ENCODE peak calls at places on chromosomes 3 and 15, in five cellular contexts. G, L, R, D and N are unnamed samples. For H3K4me1, the result is how much of the 10 kb centered on the place peaks cover.

GRCh38 chr15:23484870-23485269 is 37.8 kb upstream of the GOLGA6L2 start:
- DNase-seq in G (no peak), L (no peak), R (no peak), D (no peak), N (no peak)

GRCh38 chr3:60333710-60334109 is 917.5 kb downstream of the FHIT start:
- DNase-seq in G (no peak), L (no peak), R (no peak), D (no peak), N (no peak)

GRCh38 chr3:40995271-40995670 is 204.0 kb upstream of the CTNNB1 start:
- DNase-seq in G (no peak), L (no peak), R (no peak), D (no peak), N (no peak)

GRCh38 chr15:62742409-62743171 is 300.0 kb upstream of the TPM1 start:
- DNase-seq in G (no peak), L (no peak), R (peak), D (peak), N (peak)

GRCh38 chr3:43539321-43539720 is 82.5 kb downstream of the ANO10 start:
- DNase-seq in G (no peak), L (no peak), R (no peak), D (no peak), N (no peak)

GRCh38 chr3:43512749-43513404 is 108.9 kb downstream of the ANO10 start:
- DNase-seq in G (no peak), L (no peak), R (peak), D (no peak), N (no peak)

GRCh38 chr15:57340673-57341259 is 35.5 kb upstream of the CGNL1 start:
- DNase-seq in G (peak), L (no peak), R (peak), D (peak), N (no peak)

GRCh38 chr3:187101184-187102072 is 37.9 kb downstream of the RPL39L start:
- DNase-seq in G (peak), L (peak), R (no peak), D (peak), N (peak)

GRCh38 chr3:100238599-100238998 is 22.2 kb upstream of the TBC1D23 start:
- DNase-seq in G (no peak), L (no peak), R (no peak), D (no peak), N (no peak)

GRCh38 chr3:137572931-137573330 is 191.2 kb upstream of the SOX14 start:
- DNase-seq in G (no peak), L (no peak), R (no peak), D (no peak), N (no peak)

GRCh38 chr3:12395349-12396012 is 88.8 kb upstream of the TSEN2 start:
- DNase-seq in G (no peak), L (no peak), R (no peak), D (no peak), N (no peak)

GRCh38 chr3:72345237-72345878 is 502.9 kb downstream of the SHQ1 start:
- DNase-seq in G (no peak), L (peak), R (peak), D (no peak), N (no peak)

GRCh38 chr3:101849714-101850326 is 506 bp downstream of the NFKBIZ start:
- DNase-seq in G (peak), L (peak), R (peak), D (peak), N (peak)

GRCh38 chr15:65085990-65086679 is 9.6 kb downstream of the KBTBD13 start:
- DNase-seq in G (no peak), L (no peak), R (peak), D (peak), N (no peak)

GRCh38 chr15:40106203-40107161 is 2.2 kb downstream of the BMF start:
- DNase-seq in G (peak), L (peak), R (peak), D (peak), N (peak)

GRCh38 chr15:39777497-39777896 is 5.1 kb downstream of the FSIP1 start:
- DNase-seq in G (no peak), L (no peak), R (no peak), D (no peak), N (no peak)

GRCh38 chr3:178202199-178202598 is 334.0 kb upstream of the KCNMB2 start:
- DNase-seq in G (no peak), L (no peak), R (no peak), D (no peak), N (no peak)

GRCh38 chr15:88845616-88846015 is 42.4 kb downstream of the ACAN start:
- DNase-seq in G (no peak), L (no peak), R (no peak), D (no peak), N (no peak)

GRCh38 chr3:67863869-67864268 is 209.5 kb upstream of the SUCLG2 start:
- DNase-seq in G (no peak), L (no peak), R (peak), D (no peak), N (no peak)

GRCh38 chr15:98794211-98794610 is 145.9 kb downstream of the IGF1R start:
- DNase-seq in G (no peak), L (no peak), R (no peak), D (no peak), N (no peak)

GRCh38 chr3:51276046-51276445 is 109.0 kb upstream of the MANF start:
- DNase-seq in G (no peak), L (no peak), R (no peak), D (no peak), N (no peak)

GRCh38 chr15:68719676-68720075 is 101.0 kb downstream of the ANP32A start:
- DNase-seq in G (no peak), L (no peak), R (no peak), D (no peak), N (no peak)

GRCh38 chr3:151265166-151265565 is 13.2 kb downstream of the P2RY14 start:
- DNase-seq in G (no peak), L (no peak), R (no peak), D (no peak), N (no peak)

GRCh38 chr3:55161256-55161655 is 233.4 kb upstream of the LRTM1 start:
- DNase-seq in G (no peak), L (no peak), R (no peak), D (no peak), N (no peak)

GRCh38 chr3:109685084-109686079 is 348.0 kb upstream of the DPPA4 start:
- DNase-seq in G (no peak), L (no peak), R (peak), D (peak), N (peak)

GRCh38 chr15:56099311-56099710 is 105.9 kb upstream of the NEDD4 start:
- DNase-seq in G (no peak), L (no peak), R (no peak), D (no peak), N (peak)

GRCh38 chr15:88465633-88466219 is 1.5 kb downstream of the MRPL46 start:
- DNase-seq in G (no peak), L (no peak), R (peak), D (no peak), N (peak)

GRCh38 chr15:92801774-92802464 is 98.2 kb upstream of the CHD2 start:
- DNase-seq in G (no peak), L (no peak), R (peak), D (peak), N (peak)

GRCh38 chr3:15520185-15520584 is 1.3 kb downstream of the COLQ start:
- DNase-seq in G (no peak), L (no peak), R (no peak), D (no peak), N (peak)

GRCh38 chr15:90872481-90873184 is 4.2 kb downstream of the FURIN start:
- DNase-seq in G (peak), L (peak), R (peak), D (no peak), N (peak)

GRCh38 chr3:13548696-13549512 is at the start of gene FBLN2:
- DNase-seq in G (no peak), L (peak), R (no peak), D (peak), N (no peak)

GRCh38 chr3:13009132-13009945 is 63.9 kb downstream of the IQSEC1 start:
- DNase-seq in G (no peak), L (peak), R (no peak), D (peak), N (no peak)

GRCh38 chr3:188861847-188862740 is 309.7 kb upstream of the TPRG1 start:
- DNase-seq in G (no peak), L (no peak), R (no peak), D (no peak), N (no peak)

GRCh38 chr3:23712656-23713559 is 92.8 kb upstream of the UBE2E1 start:
- DNase-seq in G (no peak), L (no peak), R (peak), D (peak), N (peak)

GRCh38 chr3:50749822-50750221 is 75.1 kb downstream of the DOCK3 start:
- DNase-seq in G (no peak), L (no peak), R (no peak), D (no peak), N (no peak)

GRCh38 chr15:58447244-58448010 is 15.6 kb downstream of the LIPC start:
- DNase-seq in G (no peak), L (no peak), R (peak), D (no peak), N (no peak)

GRCh38 chr3:124767259-124767658 is 37.0 kb downstream of the UMPS start:
- DNase-seq in G (no peak), L (no peak), R (no peak), D (no peak), N (no peak)

GRCh38 chr15:75353604-75354003 is 6.8 kb downstream of the NEIL1 start:
- DNase-seq in G (no peak), L (no peak), R (no peak), D (no peak), N (no peak)

DNA sequence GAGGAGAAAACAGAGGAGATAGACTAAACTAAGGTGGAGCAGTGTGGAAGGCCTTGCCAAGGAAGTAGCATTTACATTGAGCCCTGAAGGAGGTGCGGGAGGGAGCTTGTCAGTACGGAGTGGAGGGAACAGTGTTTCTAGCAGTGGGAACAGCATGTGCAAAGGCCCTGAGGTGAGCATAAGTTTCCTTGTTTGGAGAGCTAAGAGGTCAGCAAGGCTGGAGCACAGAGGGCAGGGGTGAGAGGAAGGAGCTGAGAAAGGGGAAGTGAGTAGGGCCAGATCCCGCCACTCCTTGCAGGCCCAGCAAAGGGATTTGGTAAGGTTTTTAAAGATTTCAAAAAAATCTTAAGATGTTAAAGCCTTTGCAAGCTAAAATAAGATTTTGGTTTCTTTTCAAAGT is 70.1 kb downstream of the HMCES start:
- DNase-seq in G (no peak), L (no peak), R (no peak), D (no peak), N (no peak)
- H3K27ac ChIP-seq in G (no peak), L (no peak), R (no peak), D (no peak), N (peak)

DNA sequence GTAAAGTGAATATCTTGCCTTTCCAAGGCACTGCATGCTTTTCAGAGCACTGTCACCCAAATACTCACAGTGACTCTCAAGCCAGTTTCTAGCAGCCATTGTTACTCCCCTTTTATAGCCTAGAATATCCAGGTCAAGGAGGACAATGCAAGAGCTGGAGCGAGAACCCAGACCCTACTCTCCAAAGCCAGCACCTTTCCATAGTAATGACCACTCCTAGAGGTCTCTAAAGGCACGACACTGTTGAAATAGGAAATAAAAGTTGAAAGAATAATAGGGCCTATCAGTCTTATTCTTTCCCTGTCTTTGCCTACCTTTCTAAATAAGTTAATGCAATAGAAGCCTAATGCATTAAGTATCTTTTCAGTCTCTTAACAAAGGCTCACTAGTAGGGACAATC is 33.6 kb upstream of the DUT start:
- DNase-seq in G (no peak), L (no peak), R (no peak), D (no peak), N (no peak)
- H3K4me1 ChIP-seq in G (under half), L (under half), R (under half), D (under half), N (under half)

DNA sequence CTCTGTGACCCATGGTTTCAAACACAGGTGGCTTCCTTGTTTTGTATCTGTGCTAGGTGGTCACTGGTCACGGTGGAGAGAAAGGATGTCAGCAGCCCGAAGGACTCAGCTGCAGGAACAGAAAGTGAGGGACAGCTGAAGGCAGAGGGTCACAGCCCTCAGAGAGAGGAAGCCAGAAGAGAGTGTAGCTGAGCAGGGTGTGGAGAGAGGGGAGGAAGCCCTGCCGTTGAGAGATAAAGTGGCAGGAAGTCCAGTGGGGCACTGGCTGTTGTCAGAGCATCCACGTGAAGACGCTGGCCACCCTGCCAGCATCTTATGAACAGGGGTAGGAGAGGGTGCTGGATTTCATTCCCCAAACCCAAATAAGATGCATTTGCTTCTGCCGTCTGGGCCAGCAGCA is 36.9 kb downstream of the LIMD1 start:
- DNase-seq in G (no peak), L (peak), R (no peak), D (no peak), N (no peak)
- H3K27ac ChIP-seq in G (no peak), L (peak), R (no peak), D (no peak), N (peak)

DNA sequence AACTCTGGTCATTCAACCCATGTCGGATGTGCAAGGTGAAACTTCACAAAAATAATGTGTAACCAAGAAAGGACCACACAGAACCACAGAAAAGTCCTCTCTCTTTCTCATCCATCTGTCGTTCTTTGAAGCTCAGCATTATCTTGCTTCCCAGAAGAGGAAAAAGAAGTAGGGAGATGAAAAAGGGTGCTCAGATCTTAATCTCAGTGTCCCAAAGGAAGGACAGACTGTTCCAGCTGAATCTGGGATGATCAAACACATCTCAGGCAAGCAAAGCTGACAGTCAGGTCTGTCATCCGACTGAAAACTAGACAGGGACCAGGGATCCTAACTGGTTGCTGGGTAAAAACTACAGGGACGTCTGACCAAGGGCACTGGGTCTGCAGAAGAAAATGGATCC is 16.2 kb downstream of the ARHGEF3 start:
- DNase-seq in G (no peak), L (no peak), R (no peak), D (no peak), N (no peak)
- H3K4me1 ChIP-seq in G (under half), L (half or more), R (under half), D (half or more), N (half or more)

DNA sequence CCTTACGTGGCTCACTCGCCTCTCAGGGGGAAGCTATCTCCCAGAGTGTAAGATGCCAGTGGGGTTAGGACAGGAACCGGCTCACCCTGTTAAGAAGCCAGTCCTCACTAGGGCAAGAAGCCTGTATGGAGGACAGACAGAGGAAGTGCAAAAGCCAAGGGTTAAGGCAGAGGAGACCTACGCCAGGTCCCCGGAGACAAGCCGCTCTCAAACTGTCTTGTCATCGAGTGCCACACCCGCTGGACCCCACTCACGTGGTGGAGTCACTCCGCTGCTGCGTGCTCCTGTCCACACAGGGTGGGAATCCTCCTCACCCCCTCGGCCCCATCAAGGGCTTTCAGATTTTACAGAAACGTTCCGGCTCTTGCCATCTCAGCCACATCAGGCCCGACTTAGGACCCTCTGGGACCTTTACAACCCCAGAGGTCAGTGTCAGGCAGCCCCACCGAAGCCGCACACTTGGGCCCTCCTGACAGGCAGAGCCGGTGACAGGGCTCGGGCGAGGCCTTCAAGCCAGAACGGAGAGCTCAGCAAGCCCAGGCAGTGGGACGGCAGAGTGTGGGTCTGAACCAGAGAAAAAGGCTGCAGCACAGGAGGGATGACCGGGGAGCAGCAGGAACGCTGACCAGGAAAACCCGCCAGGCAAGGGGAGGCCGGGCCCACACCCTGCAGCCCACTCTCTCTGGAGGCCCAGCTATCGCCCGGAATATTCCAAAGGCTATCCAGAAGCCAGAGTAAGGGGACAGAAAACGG is 61.7 kb downstream of the XXYLT1 start:
- DNase-seq in G (no peak), L (peak), R (no peak), D (no peak), N (no peak)
- H3K27ac ChIP-seq in G (peak), L (peak), R (no peak), D (peak), N (peak)